ENCODE peak calls at places on chromosome 20, in ten cellular contexts. B, I, Y, T, L, M, N, P, Q and G are unnamed samples.

GRCh38 chr20:63062188-63063140 is 55.7 kb upstream of the BHLHE23 start:
- DNase-seq in B (no peak), I (no peak), Y (no peak), T (no peak), L (peak), M (no peak), N (no peak), P (no peak), Q (no peak), G (no peak)

GRCh38 chr20:38789503-38790209 is 15.8 kb upstream of the PPP1R16B start:
- DNase-seq in B (no peak), I (peak), Y (no peak), T (no peak), L (no peak), M (peak), N (peak), P (no peak), Q (no peak), G (no peak)

GRCh38 chr20:49179368-49180277 is 8.5 kb downstream of the STAU1 start:
- DNase-seq in B (no peak), I (no peak), Y (no peak), T (no peak), L (no peak), M (no peak), N (no peak), P (no peak), Q (no peak), G (peak)

GRCh38 chr20:37501940-37502339 is 19.1 kb upstream of the NNAT start:
- DNase-seq in B (no peak), I (no peak), Y (no peak), T (no peak), L (no peak), M (no peak), N (peak), P (no peak), Q (no peak), G (no peak)

GRCh38 chr20:26169506-26169905 is 472.9 kb upstream of the ZNF337 start:
- DNase-seq in B (no peak), I (peak), Y (no peak), T (no peak), L (no peak), M (no peak), N (no peak), P (no peak), Q (no peak), G (no peak)

GRCh38 chr20:32333988-32334885 is 23.9 kb upstream of the ASXL1 start:
- DNase-seq in B (peak), I (no peak), Y (no peak), T (peak), L (no peak), M (no peak), N (no peak), P (no peak), Q (no peak), G (peak)

GRCh38 chr20:23117738-23118137 is 31.6 kb upstream of the CD93 start:
- DNase-seq in B (no peak), I (no peak), Y (no peak), T (no peak), L (no peak), M (no peak), N (no peak), P (no peak), Q (no peak), G (no peak)

GRCh38 chr20:37071481-37071911 is 24.3 kb downstream of the RBL1 start:
- DNase-seq in B (no peak), I (peak), Y (no peak), T (no peak), L (peak), M (peak), N (no peak), P (no peak), Q (no peak), G (no peak)

GRCh38 chr20:34891166-34892062 is 15.0 kb downstream of the ACSS2 start:
- DNase-seq in B (no peak), I (peak), Y (no peak), T (no peak), L (peak), M (no peak), N (no peak), P (no peak), Q (no peak), G (no peak)

GRCh38 chr20:57509665-57510237 is 15.2 kb downstream of the CTCFL start:
- DNase-seq in B (peak), I (no peak), Y (no peak), T (peak), L (peak), M (no peak), N (peak), P (peak), Q (no peak), G (peak)

GRCh38 chr20:36823126-36823525 is 49.6 kb upstream of the DSN1 start:
- DNase-seq in B (no peak), I (no peak), Y (no peak), T (no peak), L (no peak), M (no peak), N (no peak), P (no peak), Q (no peak), G (no peak)

GRCh38 chr20:63132131-63132714 is 83.7 kb downstream of the YTHDF1 start:
- DNase-seq in B (no peak), I (no peak), Y (no peak), T (no peak), L (peak), M (no peak), N (no peak), P (no peak), Q (peak), G (no peak)

GRCh38 chr20:11902264-11902663 is 15.4 kb upstream of the BTBD3 start:
- DNase-seq in B (no peak), I (no peak), Y (no peak), T (no peak), L (no peak), M (no peak), N (no peak), P (no peak), Q (no peak), G (no peak)

GRCh38 chr20:49983848-49984408 is 1.1 kb downstream of the SNAI1 start:
- DNase-seq in B (no peak), I (no peak), Y (no peak), T (no peak), L (no peak), M (no peak), N (no peak), P (no peak), Q (no peak), G (no peak)

GRCh38 chr20:36519012-36519719 is 22.2 kb upstream of the MYL9 start:
- DNase-seq in B (no peak), I (no peak), Y (no peak), T (no peak), L (no peak), M (no peak), N (no peak), P (no peak), Q (no peak), G (no peak)

GRCh38 chr20:62801284-62802010 is 3.2 kb upstream of the OGFR start:
- DNase-seq in B (no peak), I (no peak), Y (no peak), T (no peak), L (no peak), M (no peak), N (no peak), P (no peak), Q (no peak), G (no peak)

GRCh38 chr20:59718071-59718470 is 113.7 kb downstream of the PHACTR3 start:
- DNase-seq in B (no peak), I (no peak), Y (no peak), T (no peak), L (no peak), M (no peak), N (no peak), P (no peak), Q (no peak), G (no peak)

GRCh38 chr20:54212226-54212625 is 4.3 kb downstream of the PFDN4 start:
- DNase-seq in B (no peak), I (peak), Y (no peak), T (no peak), L (no peak), M (no peak), N (no peak), P (no peak), Q (no peak), G (no peak)

GRCh38 chr20:33862709-33863403 is 51.7 kb downstream of the CHMP4B start:
- DNase-seq in B (peak), I (no peak), Y (no peak), T (peak), L (peak), M (no peak), N (peak), P (peak), Q (peak), G (peak)

GRCh38 chr20:46505501-46505900 is 7.9 kb downstream of the ZNF334 start:
- DNase-seq in B (no peak), I (no peak), Y (no peak), T (no peak), L (no peak), M (no peak), N (no peak), P (no peak), Q (no peak), G (no peak)

GRCh38 chr20:56358070-56358469 is 704 bp upstream of the FAM210B start:
- DNase-seq in B (no peak), I (no peak), Y (no peak), T (no peak), L (no peak), M (no peak), N (no peak), P (no peak), Q (no peak), G (no peak)

GRCh38 chr20:37992802-37993538 is 40.3 kb downstream of the TTI1 start:
- DNase-seq in B (peak), I (peak), Y (no peak), T (peak), L (peak), M (peak), N (peak), P (peak), Q (no peak), G (peak)

GRCh38 chr20:17875106-17875980 is 93.3 kb downstream of the SNX5 start:
- DNase-seq in B (no peak), I (peak), Y (peak), T (peak), L (no peak), M (peak), N (no peak), P (peak), Q (no peak), G (no peak)

GRCh38 chr20:46312075-46312944 is 4.0 kb upstream of the CDH22 start:
- DNase-seq in B (peak), I (no peak), Y (no peak), T (no peak), L (no peak), M (no peak), N (peak), P (no peak), Q (peak), G (no peak)

GRCh38 chr20:38855356-38855755 is 49.9 kb downstream of the PPP1R16B start:
- DNase-seq in B (no peak), I (peak), Y (no peak), T (no peak), L (no peak), M (no peak), N (no peak), P (no peak), Q (no peak), G (no peak)

GRCh38 chr20:13149371-13149770 is 71.7 kb upstream of the ISM1 start:
- DNase-seq in B (no peak), I (peak), Y (no peak), T (no peak), L (no peak), M (no peak), N (no peak), P (no peak), Q (no peak), G (no peak)

GRCh38 chr20:36569847-36570429 is 3.5 kb upstream of the TGIF2 start:
- DNase-seq in B (no peak), I (no peak), Y (no peak), T (no peak), L (no peak), M (no peak), N (no peak), P (no peak), Q (no peak), G (no peak)

GRCh38 chr20:7736336-7736735 is 203.9 kb downstream of the HAO1 start:
- DNase-seq in B (no peak), I (no peak), Y (no peak), T (no peak), L (no peak), M (no peak), N (no peak), P (no peak), Q (no peak), G (no peak)

GRCh38 chr20:17622086-17622850 is 52.4 kb downstream of the DSTN start:
- DNase-seq in B (no peak), I (no peak), Y (no peak), T (peak), L (peak), M (no peak), N (no peak), P (no peak), Q (no peak), G (peak)

GRCh38 chr20:3082955-3083952 is 1.3 kb downstream of the AVP start:
- DNase-seq in B (no peak), I (no peak), Y (no peak), T (no peak), L (no peak), M (no peak), N (peak), P (no peak), Q (no peak), G (no peak)

GRCh38 chr20:15951711-15952110 is 621.5 kb downstream of the KIF16B start:
- DNase-seq in B (no peak), I (no peak), Y (no peak), T (no peak), L (no peak), M (peak), N (no peak), P (no peak), Q (no peak), G (no peak)

GRCh38 chr20:56987992-56988391 is 278.4 kb downstream of the BMP7 start:
- DNase-seq in B (no peak), I (no peak), Y (no peak), T (no peak), L (no peak), M (no peak), N (no peak), P (no peak), Q (no peak), G (no peak)

GRCh38 chr20:22568872-22569344 is 15.5 kb downstream of the FOXA2 start:
- DNase-seq in B (no peak), I (no peak), Y (no peak), T (peak), L (no peak), M (no peak), N (no peak), P (no peak), Q (no peak), G (no peak)

GRCh38 chr20:58359441-58359840 is 29.6 kb upstream of the VAPB start:
- DNase-seq in B (peak), I (no peak), Y (no peak), T (no peak), L (no peak), M (no peak), N (peak), P (no peak), Q (no peak), G (no peak)

GRCh38 chr20:56247954-56248782 is at the start of gene MC3R:
- DNase-seq in B (peak), I (peak), Y (no peak), T (peak), L (peak), M (peak), N (peak), P (peak), Q (no peak), G (peak)

GRCh38 chr20:59814835-59815340 is 118.5 kb downstream of the SYCP2 start:
- DNase-seq in B (no peak), I (no peak), Y (no peak), T (no peak), L (no peak), M (no peak), N (no peak), P (no peak), Q (peak), G (peak)

GRCh38 chr20:3171391-3172125 is 1.8 kb downstream of the LZTS3 start:
- DNase-seq in B (no peak), I (no peak), Y (no peak), T (no peak), L (no peak), M (no peak), N (no peak), P (no peak), Q (no peak), G (no peak)